ENCODE peak calls at places on chromosomes 7 and 10, in six cellular contexts. One of them, this sample, is unnamed.

GRCh38 chr7:21365866-21366624 is 61.8 kb upstream of the SP4 start:
- DNase-seq in spleen: no peak
- DNase-seq in PC-3: peak
- DNase-seq in pancreas: no peak
- DNase-seq in gastrocnemius medialis: no peak
- DNase-seq in CD8-positive, alpha-beta memory T cell: no peak
- DNase-seq in this sample: no peak

GRCh38 chr7:7157177-7157886 is 25.0 kb upstream of the C1GALT1 start:
- DNase-seq in pancreas: no peak
- DNase-seq in spleen: no peak
- DNase-seq in gastrocnemius medialis: no peak
- DNase-seq in CD8-positive, alpha-beta memory T cell: peak
- DNase-seq in PC-3: peak
- DNase-seq in this sample: no peak

GRCh38 chr10:116097239-116097751 is 175.7 kb downstream of the GFRA1 start:
- DNase-seq in spleen: no peak
- DNase-seq in pancreas: no peak
- DNase-seq in CD8-positive, alpha-beta memory T cell: no peak
- DNase-seq in gastrocnemius medialis: no peak
- DNase-seq in PC-3: no peak
- DNase-seq in this sample: no peak

GRCh38 chr10:122062831-122063674 is 74.1 kb downstream of the TACC2 start:
- DNase-seq in spleen: peak
- DNase-seq in gastrocnemius medialis: peak
- DNase-seq in CD8-positive, alpha-beta memory T cell: no peak
- DNase-seq in pancreas: peak
- DNase-seq in PC-3: peak
- DNase-seq in this sample: peak

GRCh38 chr10:72084094-72084459 is 4.3 kb downstream of the SPOCK2 start:
- DNase-seq in pancreas: no peak
- DNase-seq in gastrocnemius medialis: no peak
- DNase-seq in spleen: peak
- DNase-seq in PC-3: no peak
- DNase-seq in CD8-positive, alpha-beta memory T cell: peak
- DNase-seq in this sample: no peak

GRCh38 chr7:2968176-2968575 is 75.5 kb downstream of the CARD11 start:
- DNase-seq in PC-3: no peak
- DNase-seq in gastrocnemius medialis: no peak
- DNase-seq in pancreas: no peak
- DNase-seq in spleen: peak
- DNase-seq in CD8-positive, alpha-beta memory T cell: no peak
- DNase-seq in this sample: peak

GRCh38 chr10:49008505-49009202 is 69.0 kb upstream of the LRRC18 start:
- DNase-seq in gastrocnemius medialis: no peak
- DNase-seq in spleen: no peak
- DNase-seq in CD8-positive, alpha-beta memory T cell: no peak
- DNase-seq in PC-3: no peak
- DNase-seq in pancreas: no peak
- DNase-seq in this sample: no peak

GRCh38 chr7:139619367-139619657 is 95.8 kb downstream of the CLEC2L start:
- DNase-seq in spleen: no peak
- DNase-seq in pancreas: no peak
- DNase-seq in CD8-positive, alpha-beta memory T cell: no peak
- DNase-seq in PC-3: peak
- DNase-seq in gastrocnemius medialis: no peak
- DNase-seq in this sample: no peak

GRCh38 chr7:28078036-28078901 is 102.3 kb downstream of the JAZF1 start:
- DNase-seq in PC-3: peak
- DNase-seq in gastrocnemius medialis: no peak
- DNase-seq in pancreas: no peak
- DNase-seq in CD8-positive, alpha-beta memory T cell: peak
- DNase-seq in spleen: no peak
- DNase-seq in this sample: no peak

GRCh38 chr7:114976666-114977065 is 54.8 kb downstream of the MDFIC start:
- DNase-seq in gastrocnemius medialis: no peak
- DNase-seq in PC-3: peak
- DNase-seq in CD8-positive, alpha-beta memory T cell: no peak
- DNase-seq in spleen: no peak
- DNase-seq in pancreas: no peak
- DNase-seq in this sample: no peak

GRCh38 chr7:44305564-44306507 is 19.6 kb downstream of the CAMK2B start:
- DNase-seq in gastrocnemius medialis: no peak
- DNase-seq in PC-3: no peak
- DNase-seq in CD8-positive, alpha-beta memory T cell: no peak
- DNase-seq in pancreas: no peak
- DNase-seq in spleen: peak
- DNase-seq in this sample: no peak

GRCh38 chr10:81866753-81867152 is 8.2 kb upstream of the NRG3 start:
- DNase-seq in PC-3: no peak
- DNase-seq in pancreas: no peak
- DNase-seq in CD8-positive, alpha-beta memory T cell: no peak
- DNase-seq in spleen: no peak
- DNase-seq in gastrocnemius medialis: no peak
- DNase-seq in this sample: no peak

DNA sequence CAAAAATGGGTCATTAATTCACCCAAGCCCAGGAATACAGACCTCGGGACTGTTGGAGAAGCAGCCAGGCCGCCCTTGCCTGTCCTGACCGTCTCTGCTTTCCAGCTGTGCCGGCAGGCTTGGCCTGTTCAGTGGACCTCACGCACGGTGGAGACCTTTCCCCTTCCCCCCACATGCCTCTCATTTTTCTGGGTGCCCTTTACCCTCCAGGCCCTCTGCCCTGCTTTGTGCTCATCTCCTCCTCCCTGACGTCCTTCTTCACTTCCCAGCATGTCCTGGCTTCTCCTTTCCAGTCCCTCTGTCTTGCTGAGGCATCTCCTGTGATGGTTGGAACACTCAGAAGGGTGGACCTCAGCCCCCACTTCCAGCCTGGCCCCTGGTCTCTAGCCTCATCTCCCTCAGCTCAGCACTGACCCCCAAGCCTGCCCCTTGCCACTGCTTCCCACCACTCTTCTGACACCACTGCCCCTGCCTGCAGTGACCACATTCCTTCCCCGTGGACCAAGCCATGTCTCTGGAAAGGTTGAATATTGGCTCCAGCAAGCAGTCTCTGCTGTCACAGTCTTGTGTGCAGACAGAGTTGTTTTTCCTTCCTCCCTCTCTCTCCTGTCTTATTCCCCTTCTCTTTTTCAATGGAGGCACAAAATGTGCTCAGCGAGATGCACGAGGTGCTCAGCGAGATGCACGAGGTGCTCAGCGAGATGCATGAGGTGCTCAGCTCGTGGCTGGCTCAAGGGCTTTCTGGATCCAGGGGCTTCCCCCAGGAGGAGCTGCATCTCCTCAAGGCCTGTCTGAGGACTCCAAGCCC is 14.9 kb downstream of the BAG3 start:
- DNase-seq in PC-3: no peak
- DNase-seq in spleen: no peak
- DNase-seq in pancreas: no peak
- DNase-seq in gastrocnemius medialis: peak
- DNase-seq in CD8-positive, alpha-beta memory T cell: no peak
- DNase-seq in this sample: no peak
- H3K27ac ChIP-seq in PC-3: peak
- H3K27ac ChIP-seq in spleen: no peak
- H3K27ac ChIP-seq in pancreas: no peak
- H3K27ac ChIP-seq in gastrocnemius medialis: peak
- H3K27ac ChIP-seq in CD8-positive, alpha-beta memory T cell: no peak
- H3K27ac ChIP-seq in this sample: no peak

GRCh38 chr7:50667789-50668226 is 102.6 kb upstream of the DDC start:
- DNase-seq in CD8-positive, alpha-beta memory T cell: no peak
- DNase-seq in spleen: no peak
- DNase-seq in PC-3: no peak
- DNase-seq in gastrocnemius medialis: peak
- DNase-seq in pancreas: no peak
- DNase-seq in this sample: peak
- H3K4me3 ChIP-seq in CD8-positive, alpha-beta memory T cell: no peak
- H3K4me3 ChIP-seq in spleen: no peak
- H3K4me3 ChIP-seq in PC-3: no peak
- H3K4me3 ChIP-seq in gastrocnemius medialis: peak
- H3K4me3 ChIP-seq in pancreas: no peak
- H3K4me3 ChIP-seq in this sample: peak

GRCh38 chr7:26381476-26382175 is 90.0 kb downstream of the SNX10 start:
- DNase-seq in CD8-positive, alpha-beta memory T cell: no peak
- DNase-seq in PC-3: no peak
- DNase-seq in pancreas: no peak
- DNase-seq in spleen: no peak
- DNase-seq in gastrocnemius medialis: no peak
- DNase-seq in this sample: no peak

GRCh38 chr7:26375604-26376207 is 84.0 kb downstream of the SNX10 start:
- DNase-seq in spleen: no peak
- DNase-seq in PC-3: no peak
- DNase-seq in CD8-positive, alpha-beta memory T cell: no peak
- DNase-seq in pancreas: no peak
- DNase-seq in gastrocnemius medialis: no peak
- DNase-seq in this sample: no peak

GRCh38 chr7:26374665-26375373 is 83.2 kb downstream of the SNX10 start:
- DNase-seq in pancreas: no peak
- DNase-seq in CD8-positive, alpha-beta memory T cell: no peak
- DNase-seq in PC-3: no peak
- DNase-seq in gastrocnemius medialis: no peak
- DNase-seq in spleen: no peak
- DNase-seq in this sample: no peak

GRCh38 chr7:26376208-26376917 is 84.7 kb downstream of the SNX10 start:
- DNase-seq in spleen: peak
- DNase-seq in PC-3: no peak
- DNase-seq in gastrocnemius medialis: no peak
- DNase-seq in pancreas: peak
- DNase-seq in CD8-positive, alpha-beta memory T cell: peak
- DNase-seq in this sample: no peak

GRCh38 chr7:26379711-26380110 is 88.0 kb downstream of the SNX10 start:
- DNase-seq in CD8-positive, alpha-beta memory T cell: no peak
- DNase-seq in pancreas: no peak
- DNase-seq in PC-3: no peak
- DNase-seq in spleen: no peak
- DNase-seq in gastrocnemius medialis: no peak
- DNase-seq in this sample: no peak
- H3K27ac ChIP-seq in CD8-positive, alpha-beta memory T cell: no peak
- H3K27ac ChIP-seq in pancreas: no peak
- H3K27ac ChIP-seq in PC-3: no peak
- H3K27ac ChIP-seq in spleen: no peak
- H3K27ac ChIP-seq in gastrocnemius medialis: no peak
- H3K27ac ChIP-seq in this sample: no peak

GRCh38 chr10:3069876-3070275 is 2.5 kb downstream of the PFKP start:
- DNase-seq in spleen: no peak
- DNase-seq in PC-3: no peak
- DNase-seq in CD8-positive, alpha-beta memory T cell: no peak
- DNase-seq in pancreas: no peak
- DNase-seq in gastrocnemius medialis: no peak
- DNase-seq in this sample: no peak
- H3K4me3 ChIP-seq in spleen: no peak
- H3K4me3 ChIP-seq in PC-3: peak
- H3K4me3 ChIP-seq in CD8-positive, alpha-beta memory T cell: no peak
- H3K4me3 ChIP-seq in pancreas: no peak
- H3K4me3 ChIP-seq in gastrocnemius medialis: no peak
- H3K4me3 ChIP-seq in this sample: peak

GRCh38 chr7:129788993-129789392 is 163.8 kb downstream of the UBE2H start:
- DNase-seq in spleen: no peak
- DNase-seq in PC-3: no peak
- DNase-seq in gastrocnemius medialis: no peak
- DNase-seq in CD8-positive, alpha-beta memory T cell: no peak
- DNase-seq in pancreas: no peak
- DNase-seq in this sample: no peak
- H3K27ac ChIP-seq in spleen: no peak
- H3K27ac ChIP-seq in PC-3: no peak
- H3K27ac ChIP-seq in gastrocnemius medialis: no peak
- H3K27ac ChIP-seq in CD8-positive, alpha-beta memory T cell: no peak
- H3K27ac ChIP-seq in pancreas: no peak
- H3K27ac ChIP-seq in this sample: no peak

GRCh38 chr10:75433216-75433615 is 1.8 kb downstream of the LRMDA start:
- DNase-seq in pancreas: no peak
- DNase-seq in PC-3: no peak
- DNase-seq in spleen: no peak
- DNase-seq in gastrocnemius medialis: no peak
- DNase-seq in CD8-positive, alpha-beta memory T cell: no peak
- DNase-seq in this sample: no peak

GRCh38 chr10:75431180-75432111 is at the start of gene LRMDA:
- DNase-seq in CD8-positive, alpha-beta memory T cell: no peak
- DNase-seq in PC-3: peak
- DNase-seq in pancreas: peak
- DNase-seq in gastrocnemius medialis: no peak
- DNase-seq in spleen: peak
- DNase-seq in this sample: no peak

GRCh38 chr10:75432176-75432575 is 752 bp downstream of the LRMDA start:
- DNase-seq in PC-3: no peak
- DNase-seq in spleen: no peak
- DNase-seq in CD8-positive, alpha-beta memory T cell: no peak
- DNase-seq in gastrocnemius medialis: no peak
- DNase-seq in pancreas: peak
- DNase-seq in this sample: no peak

GRCh38 chr10:75434292-75434691 is 2.9 kb downstream of the LRMDA start:
- DNase-seq in CD8-positive, alpha-beta memory T cell: no peak
- DNase-seq in PC-3: no peak
- DNase-seq in pancreas: no peak
- DNase-seq in spleen: no peak
- DNase-seq in gastrocnemius medialis: no peak
- DNase-seq in this sample: no peak

DNA sequence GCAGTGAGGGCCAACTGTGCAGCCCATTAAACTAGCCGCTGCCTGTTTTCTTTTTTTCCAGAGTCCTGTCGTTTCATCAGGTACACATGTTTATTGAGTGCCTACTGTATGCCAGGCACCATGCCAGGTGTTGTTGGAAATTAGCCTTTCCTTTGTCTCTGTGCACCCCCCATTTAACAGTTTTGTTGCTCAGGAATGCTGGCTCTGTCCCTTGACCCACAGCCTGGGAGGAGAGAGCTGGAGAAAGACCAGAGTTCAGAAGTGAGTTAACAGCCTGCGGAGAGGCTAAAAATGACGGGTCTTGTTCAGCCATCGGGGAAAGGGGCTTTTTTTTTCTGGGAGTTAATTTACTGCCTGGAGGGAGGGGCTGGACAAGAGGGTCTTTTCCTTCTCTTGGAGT is 1.3 kb downstream of the LRMDA start:
- DNase-seq in spleen: no peak
- DNase-seq in gastrocnemius medialis: no peak
- DNase-seq in CD8-positive, alpha-beta memory T cell: no peak
- DNase-seq in PC-3: no peak
- DNase-seq in pancreas: no peak
- DNase-seq in this sample: no peak
- H3K4me3 ChIP-seq in spleen: no peak
- H3K4me3 ChIP-seq in gastrocnemius medialis: no peak
- H3K4me3 ChIP-seq in CD8-positive, alpha-beta memory T cell: no peak
- H3K4me3 ChIP-seq in PC-3: no peak
- H3K4me3 ChIP-seq in pancreas: no peak
- H3K4me3 ChIP-seq in this sample: no peak

DNA sequence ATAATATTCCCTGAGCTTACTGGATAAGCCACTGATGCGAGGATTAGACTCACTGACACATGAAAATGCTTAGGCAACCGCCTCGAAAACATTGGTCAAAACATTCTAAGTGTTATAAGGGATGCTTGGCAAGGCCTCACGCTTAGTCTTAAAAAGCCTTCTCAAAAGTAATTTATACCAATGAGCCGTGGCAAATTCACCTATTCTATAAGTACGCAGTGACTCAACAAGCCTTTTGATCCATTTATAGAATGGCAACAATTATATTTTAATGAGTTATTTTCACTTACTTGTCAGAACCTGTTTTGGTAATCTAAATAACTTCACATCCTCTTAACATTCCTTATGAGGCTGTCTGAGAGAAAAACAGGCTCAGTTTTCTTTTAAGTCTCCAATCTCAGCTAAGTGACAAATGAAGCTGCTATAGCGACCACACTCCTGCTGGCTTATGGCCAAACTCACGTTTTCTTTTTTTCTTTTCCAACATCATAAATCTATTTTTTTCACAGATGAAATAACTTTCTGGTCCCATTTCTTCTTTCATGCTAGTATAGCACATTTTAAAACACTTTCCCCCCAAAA is 121.2 kb upstream of the AFAP1L2 start:
- DNase-seq in CD8-positive, alpha-beta memory T cell: peak
- DNase-seq in PC-3: no peak
- DNase-seq in spleen: no peak
- DNase-seq in pancreas: no peak
- DNase-seq in gastrocnemius medialis: no peak
- DNase-seq in this sample: no peak
- H3K27ac ChIP-seq in CD8-positive, alpha-beta memory T cell: peak
- H3K27ac ChIP-seq in PC-3: peak
- H3K27ac ChIP-seq in spleen: peak
- H3K27ac ChIP-seq in pancreas: no peak
- H3K27ac ChIP-seq in gastrocnemius medialis: peak
- H3K27ac ChIP-seq in this sample: peak

This sample was measured in ascending aorta.